ENCODE peak calls at places on chromosomes 7 and 10, in ten cellular contexts. E is dorsolateral prefrontal cortex, J is fibroblast of mammary gland, Z is fibroblast of lung, N is K562, H is GM10248, D is WTC11, A is astrocyte of the cerebellum, Y is ovary, Q is lower lobe of right lung. W is an unnamed sample.

GRCh38 chr10:109914966-109915365 is 8.3 kb downstream of the XPNPEP1 start:
- DNase-seq in N (no peak), J (peak), A (peak), Z (peak), H (peak), E (no peak), D (no peak), Y (no peak), Q (no peak), W (no peak)

GRCh38 chr7:44293561-44294324 is 31.7 kb downstream of the CAMK2B start:
- DNase-seq in A (no peak), E (peak), D (peak), J (no peak), N (no peak), Y (peak), Z (no peak), Q (peak), H (no peak), W (peak)

GRCh38 chr10:91551856-91552255 is 81.0 kb downstream of the PPP1R3C start:
- DNase-seq in Z (peak), A (peak), H (peak), J (peak), N (peak), Q (no peak), E (no peak), Y (peak), D (peak), W (no peak)

GRCh38 chr10:116274141-116274861 is 1.3 kb upstream of the GFRA1 start:
- DNase-seq in Q (no peak), H (peak), N (no peak), J (no peak), Z (peak), A (no peak), D (peak), Y (peak), E (no peak), W (no peak)

GRCh38 chr7:17506090-17506489 is 207.6 kb downstream of the AHR start:
- DNase-seq in N (no peak), H (peak), D (no peak), Q (no peak), Z (peak), A (no peak), Y (no peak), J (no peak), E (no peak), W (no peak)

GRCh38 chr10:79298403-79299244 is 48.6 kb upstream of the PPIF start:
- DNase-seq in E (no peak), Q (no peak), H (no peak), Y (peak), A (peak), Z (peak), N (peak), J (peak), D (no peak), W (no peak)

GRCh38 chr7:45885264-45885882 is 2.9 kb upstream of the IGFBP1 start:
- DNase-seq in E (no peak), D (no peak), H (no peak), J (peak), Y (no peak), Z (peak), Q (no peak), N (no peak), A (no peak), W (no peak)

GRCh38 chr10:2897619-2898508 is 169.5 kb upstream of the PFKP start:
- DNase-seq in Q (no peak), N (no peak), A (no peak), H (no peak), E (no peak), Z (peak), J (no peak), D (no peak), Y (no peak), W (no peak)

GRCh38 chr7:6705959-6706665 is 635 bp downstream of the ZNF12 start:
- DNase-seq in H (peak), Z (peak), A (no peak), N (peak), D (peak), J (peak), Q (peak), E (no peak), Y (peak), W (no peak)

GRCh38 chr10:59857921-59858320 is 48.4 kb downstream of the CCDC6 start:
- DNase-seq in H (no peak), Z (no peak), N (no peak), E (no peak), Q (no peak), A (no peak), J (peak), Y (no peak), D (no peak), W (no peak)

GRCh38 chr7:106344206-106344605 is 59.4 kb upstream of the NAMPT start:
- DNase-seq in Y (no peak), H (no peak), Q (no peak), Z (no peak), D (no peak), N (no peak), J (no peak), E (no peak), A (no peak), W (no peak)

GRCh38 chr7:121286186-121286585 is 42.6 kb upstream of the WNT16 start:
- DNase-seq in A (no peak), J (no peak), Q (no peak), E (no peak), H (no peak), Y (no peak), N (no peak), Z (no peak), D (no peak), W (no peak)

GRCh38 chr7:117009705-117010361 is 56.5 kb downstream of the ST7 start:
- DNase-seq in J (no peak), Y (no peak), E (no peak), N (no peak), Q (no peak), H (no peak), A (no peak), Z (no peak), D (no peak), W (no peak)

GRCh38 chr10:12194752-12195271 is 879 bp downstream of the NUDT5 start:
- DNase-seq in J (peak), Y (peak), Q (peak), A (no peak), D (peak), N (no peak), E (peak), H (no peak), Z (peak), W (no peak)

GRCh38 chr10:11682896-11683295 is 59.3 kb upstream of the ECHDC3 start:
- DNase-seq in E (no peak), Q (peak), Y (no peak), H (no peak), D (no peak), A (no peak), J (no peak), Z (no peak), N (no peak), W (no peak)

GRCh38 chr10:7610651-7611389 is 55.9 kb downstream of the ITIH5 start:
- DNase-seq in Y (peak), D (no peak), H (no peak), E (peak), J (peak), N (no peak), Q (no peak), A (peak), Z (peak), W (no peak)

GRCh38 chr7:148060724-148061123 is 529.8 kb upstream of the C7orf33 start:
- DNase-seq in E (no peak), A (no peak), H (peak), Y (no peak), Q (no peak), N (no peak), Z (no peak), D (no peak), J (no peak), W (no peak)

GRCh38 chr7:117034851-117035462 is 81.7 kb downstream of the ST7 start:
- DNase-seq in Z (no peak), N (no peak), D (no peak), J (peak), H (no peak), A (no peak), E (no peak), Y (no peak), Q (no peak), W (no peak)

GRCh38 chr10:55091691-55092328 is 290.8 kb upstream of the PCDH15 start:
- DNase-seq in N (no peak), Z (no peak), J (peak), H (peak), Q (no peak), D (no peak), A (peak), Y (no peak), E (no peak), W (no peak)

GRCh38 chr10:15719899-15720634 is at the start of gene ITGA8:
- DNase-seq in Y (peak), H (peak), N (no peak), Z (no peak), D (peak), A (no peak), J (peak), E (no peak), Q (no peak), W (no peak)

GRCh38 chr7:10412426-10413019 is 561.1 kb upstream of the PHF14 start:
- DNase-seq in Q (no peak), Z (peak), Y (no peak), A (peak), E (no peak), J (peak), N (peak), H (peak), D (no peak), W (no peak)

GRCh38 chr10:89078729-89079672 is 88.4 kb downstream of the FAS start:
- DNase-seq in Y (no peak), Q (no peak), J (peak), D (no peak), Z (peak), N (no peak), E (no peak), A (no peak), H (no peak), W (no peak)

GRCh38 chr7:108770981-108771728 is 201.5 kb downstream of the DNAJB9 start:
- DNase-seq in Z (no peak), A (no peak), Y (no peak), N (no peak), Q (no peak), J (no peak), E (no peak), D (no peak), H (no peak), W (no peak)

GRCh38 chr7:148242271-148242801 is 348.2 kb upstream of the C7orf33 start:
- DNase-seq in H (peak), N (peak), D (peak), J (peak), E (peak), Z (peak), Q (no peak), A (peak), Y (no peak), W (peak)

GRCh38 chr7:12212051-12212485 is 974 bp downstream of the TMEM106B start:
- DNase-seq in N (peak), Q (no peak), A (no peak), H (no peak), Y (no peak), E (peak), D (no peak), J (peak), Z (peak), W (no peak)

GRCh38 chr10:51389415-51390342 is 309.7 kb downstream of the CSTF2T start:
- DNase-seq in Y (no peak), N (peak), E (no peak), A (peak), J (peak), D (peak), Z (peak), Q (no peak), H (peak), W (no peak)

GRCh38 chr7:46628389-46628788 is 707.3 kb upstream of the IGFBP3 start:
- DNase-seq in A (no peak), Z (no peak), H (no peak), N (no peak), E (no peak), D (no peak), Q (no peak), J (no peak), Y (no peak), W (no peak)

GRCh38 chr10:102227050-102227449 is 951 bp downstream of the ELOVL3 start:
- DNase-seq in Q (peak), E (no peak), D (no peak), N (no peak), Z (no peak), A (no peak), Y (no peak), J (peak), H (no peak), W (no peak)

DNA sequence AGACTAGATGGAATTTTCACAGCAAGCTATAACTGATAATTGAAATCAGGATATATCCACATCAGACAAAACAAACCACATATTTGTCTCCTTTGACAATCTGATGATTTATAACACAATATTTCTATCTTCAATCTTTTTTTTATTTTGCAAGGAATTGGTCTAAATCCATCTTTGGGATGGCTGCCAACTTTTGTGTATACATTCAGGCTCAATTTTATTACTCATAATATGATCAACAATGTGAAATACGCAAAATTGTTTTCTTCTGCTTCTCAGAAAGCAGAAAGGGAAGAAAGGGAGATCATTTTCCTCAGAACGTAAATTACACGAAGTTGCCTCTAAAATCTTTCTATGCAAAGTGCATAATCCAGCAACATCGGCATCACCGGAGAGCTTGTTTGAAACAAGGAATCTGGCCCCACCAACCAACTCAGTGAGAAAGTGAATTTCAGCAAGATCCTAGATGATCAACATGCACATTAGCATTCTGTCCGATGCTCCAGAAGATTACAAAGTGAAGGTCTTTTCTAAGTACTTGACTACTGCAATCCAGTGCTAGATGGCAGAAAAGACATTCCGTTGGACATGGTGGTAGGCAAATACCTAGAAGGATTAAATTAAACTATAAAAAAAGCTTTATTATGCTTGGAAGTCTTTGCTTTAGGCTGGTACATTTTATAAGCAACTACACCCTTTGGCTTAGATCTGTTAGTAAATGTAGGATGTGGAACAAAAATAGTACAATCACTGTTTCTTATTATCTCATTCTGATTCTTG is 126.3 kb upstream of the RSU1 start:
- DNase-seq in D (no peak), J (peak), E (no peak), H (no peak), Y (no peak), Z (peak), Q (no peak), A (no peak), N (no peak), W (no peak)
- TF ChIP-seq CTCF in D (no peak), J (no peak), E (no peak), H (no peak), Y (no peak), Z (no peak), Q (no peak), A (no peak), N (no peak), W (no peak)

GRCh38 chr7:102318482-102318971 is 31.9 kb downstream of the SH2B2 start:
- DNase-seq in Y (no peak), N (peak), Q (no peak), D (no peak), E (no peak), Z (peak), J (peak), A (no peak), H (no peak), W (peak)
- TF ChIP-seq CTCF in Y (no peak), N (peak), Q (no peak), D (no peak), E (no peak), Z (no peak), J (no peak), A (no peak), H (no peak), W (no peak)

GRCh38 chr10:17228081-17229015 is at the start of gene VIM:
- DNase-seq in A (peak), Z (peak), N (peak), Q (peak), J (peak), E (no peak), H (peak), Y (peak), D (peak), W (no peak)
- TF ChIP-seq CTCF in A (peak), Z (no peak), N (no peak), Q (peak), J (peak), E (no peak), H (no peak), Y (no peak), D (no peak), W (no peak)

GRCh38 chr7:75033826-75034225 is 39.8 kb downstream of the RCC1L start:
- DNase-seq in Q (no peak), Z (no peak), D (no peak), H (no peak), A (no peak), Y (no peak), N (no peak), J (no peak), E (no peak), W (no peak)

GRCh38 chr7:75038508-75038907 is 35.1 kb downstream of the RCC1L start:
- DNase-seq in Y (no peak), D (no peak), H (no peak), N (no peak), E (no peak), Q (no peak), Z (no peak), A (no peak), J (no peak), W (no peak)

GRCh38 chr7:75028299-75028698 is 45.3 kb downstream of the RCC1L start:
- DNase-seq in N (peak), D (no peak), A (no peak), Q (no peak), Y (no peak), E (no peak), J (no peak), H (no peak), Z (no peak), W (peak)

DNA sequence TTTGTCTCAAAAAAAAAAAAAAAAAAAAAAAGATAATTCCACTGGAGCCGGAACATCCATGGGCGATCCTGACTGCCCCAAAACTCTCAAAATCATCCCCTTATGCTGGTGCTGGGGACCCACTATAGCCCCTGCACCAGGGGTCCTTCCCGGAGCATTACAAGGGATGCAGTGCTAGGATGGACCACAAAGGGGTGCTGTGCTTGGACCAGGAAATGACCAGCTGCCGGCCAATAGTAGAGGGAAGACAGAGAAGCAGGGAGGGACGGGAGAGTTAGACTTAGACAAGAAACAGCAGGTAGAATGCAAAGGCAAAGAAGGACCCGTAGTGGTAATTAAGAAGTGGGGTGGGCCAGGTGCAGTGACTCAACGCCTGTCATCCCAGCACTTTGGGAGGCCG is 40.5 kb downstream of the RCC1L start:
- DNase-seq in N (peak), Z (no peak), Y (no peak), E (no peak), J (no peak), Q (no peak), A (no peak), D (peak), H (no peak), W (peak)
- TF ChIP-seq CTCF in N (peak), Z (peak), Y (no peak), E (no peak), J (peak), Q (no peak), A (peak), D (peak), H (no peak), W (no peak)

GRCh38 chr7:131068604-131069021 is 259.1 kb upstream of the MKLN1 start:
- DNase-seq in J (peak), Z (peak), N (no peak), H (no peak), D (no peak), A (no peak), Y (no peak), E (no peak), Q (no peak), W (no peak)
- TF ChIP-seq CTCF in J (peak), Z (peak), N (no peak), H (peak), D (no peak), A (peak), Y (no peak), E (peak), Q (peak), W (peak)

W was measured in D721Med.